ENCODE peak calls at places on chromosomes 13 and 19, in four cellular contexts. U is GM12878, G is GM12891, L is K562. Y is an unnamed sample.
A peak's percentile ranks its signal among the peaks of the same experiment; 100 is the strongest.

GRCh38 chr13:96238241-96238640 is 148.3 kb downstream of the HS6ST3 start:
- DNase-seq in U (no peak), G (no peak), L (no peak), Y (no peak)

GRCh38 chr19:46713781-46714522 is 3.0 kb downstream of the PRKD2 start:
- DNase-seq in U (no peak), G (peak; percentile 83), L (peak; percentile 90), Y (peak; percentile 81)

GRCh38 chr13:42377640-42378382 is 105.9 kb downstream of the AKAP11 start:
- DNase-seq in U (peak; percentile 100), G (no peak), L (no peak), Y (no peak)

GRCh38 chr13:41428155-41428554 is 29.2 kb upstream of the RGCC start:
- DNase-seq in U (no peak), G (no peak), L (no peak), Y (no peak)

GRCh38 chr13:32951580-32951979 is 64.6 kb upstream of the KL start:
- DNase-seq in U (no peak), G (no peak), L (no peak), Y (no peak)

GRCh38 chr19:54684537-54684936 is 21.8 kb downstream of the LILRB4 start:
- DNase-seq in U (no peak), G (no peak), L (peak; percentile 50), Y (no peak)

GRCh38 chr19:30065680-30066606 is 123.9 kb downstream of the URI1 start:
- DNase-seq in U (no peak), G (no peak), L (no peak), Y (no peak)

GRCh38 chr13:43153436-43154082 is 130.2 kb downstream of the DNAJC15 start:
- DNase-seq in U (no peak), G (no peak), L (no peak), Y (no peak)

GRCh38 chr13:86324191-86324590 is 525.0 kb upstream of the SLITRK6 start:
- DNase-seq in U (no peak), G (no peak), L (no peak), Y (no peak)

GRCh38 chr13:41017744-41018582 is 1.2 kb downstream of the ELF1 start:
- DNase-seq in U (no peak), G (no peak), L (no peak), Y (no peak)

GRCh38 chr13:101747039-101747438 is 294.6 kb downstream of the ITGBL1 start:
- DNase-seq in U (no peak), G (no peak), L (no peak), Y (no peak)

GRCh38 chr13:21822029-21822428 is 151.2 kb downstream of the FGF9 start:
- DNase-seq in U (no peak), G (no peak), L (no peak), Y (no peak)

GRCh38 chr19:5358173-5358800 is 17.7 kb upstream of the PTPRS start:
- DNase-seq in U (no peak), G (no peak), L (peak; percentile 61), Y (no peak)

GRCh38 chr19:38392707-38393308 is 4.3 kb downstream of the SPRED3 start:
- DNase-seq in U (no peak), G (no peak), L (peak; percentile 68), Y (no peak)

GRCh38 chr13:106033634-106034033 is 501.8 kb downstream of the EFNB2 start:
- DNase-seq in U (no peak), G (no peak), L (no peak), Y (no peak)

GRCh38 chr13:106580551-106580950 is 12.6 kb upstream of the ARGLU1 start:
- DNase-seq in U (no peak), G (no peak), L (no peak), Y (no peak)

GRCh38 chr19:30171795-30172642 is 200.2 kb upstream of the ZNF536 start:
- DNase-seq in U (no peak), G (no peak), L (no peak), Y (no peak)

GRCh38 chr13:29679357-29680050 is 84.0 kb upstream of the SLC7A1 start:
- DNase-seq in U (no peak), G (no peak), L (no peak), Y (no peak)

GRCh38 chr13:32903720-32904119 is 112.5 kb upstream of the KL start:
- DNase-seq in U (no peak), G (no peak), L (no peak), Y (no peak)

GRCh38 chr19:30666301-30666803 is 294.2 kb downstream of the ZNF536 start:
- DNase-seq in U (no peak), G (peak; percentile 29), L (peak; percentile 70), Y (no peak)

GRCh38 chr19:15400521-15401396 is 18.0 kb downstream of the AKAP8L start:
- DNase-seq in U (no peak), G (no peak), L (no peak), Y (no peak)

GRCh38 chr13:97849305-97849704 is 104.2 kb upstream of the IPO5 start:
- DNase-seq in U (peak; percentile 8), G (no peak), L (peak; percentile 16), Y (no peak)

GRCh38 chr19:18604820-18605159 is 1.8 kb downstream of the CRLF1 start:
- DNase-seq in U (no peak), G (no peak), L (no peak), Y (no peak)

GRCh38 chr13:42396501-42396900 is 124.5 kb downstream of the AKAP11 start:
- DNase-seq in U (no peak), G (no peak), L (no peak), Y (no peak)

GRCh38 chr19:55112781-55113569 is 4.5 kb downstream of the PPP1R12C start:
- DNase-seq in U (no peak), G (no peak), L (no peak), Y (peak; percentile 51)

GRCh38 chr19:16247353-16248182 is 49.9 kb downstream of the AP1M1 start:
- DNase-seq in U (peak; percentile 28), G (peak; percentile 90), L (peak; percentile 89), Y (peak; percentile 86)

GRCh38 chr19:18777725-18778389 is 13.2 kb downstream of the COMP start:
- DNase-seq in U (no peak), G (no peak), L (no peak), Y (no peak)

GRCh38 chr13:20383058-20383457 is 142.6 kb downstream of the CRYL1 start:
- DNase-seq in U (no peak), G (no peak), L (no peak), Y (no peak)

GRCh38 chr13:26584713-26585112 is 27.2 kb downstream of the WASF3 start:
- DNase-seq in U (no peak), G (no peak), L (no peak), Y (no peak)

GRCh38 chr13:69857188-69857821 is 250.3 kb upstream of the ATXN8OS start:
- DNase-seq in U (peak; percentile 19), G (no peak), L (peak; percentile 18), Y (no peak)

GRCh38 chr13:109576331-109576813 is 210.0 kb downstream of the IRS2 start:
- DNase-seq in U (no peak), G (no peak), L (no peak), Y (no peak)

GRCh38 chr13:98798849-98799645 is 46.6 kb upstream of the SLC15A1 start:
- DNase-seq in U (no peak), G (no peak), L (no peak), Y (no peak)

GRCh38 chr19:49792829-49793560 is 20.1 kb downstream of the FUZ start:
- DNase-seq in U (no peak), G (no peak), L (no peak), Y (no peak)

GRCh38 chr13:112725346-112726017 is 35.6 kb downstream of the ATP11A start:
- DNase-seq in U (peak; percentile 24), G (peak; percentile 41), L (no peak), Y (no peak)

GRCh38 chr13:99992912-99993311 is 11.3 kb downstream of the ZIC2 start:
- DNase-seq in U (no peak), G (no peak), L (no peak), Y (no peak)

GRCh38 chr19:7480975-7481265 is 7.9 kb downstream of the PEX11G start:
- DNase-seq in U (no peak), G (no peak), L (no peak), Y (no peak)

GRCh38 chr19:2578911-2579677 is 103.2 kb downstream of the GADD45B start:
- DNase-seq in U (no peak), G (no peak), L (peak; percentile 72), Y (no peak)
- TF ChIP-seq POLR2A in U (no peak), G (no peak), L (no peak), Y (no peak)

DNA sequence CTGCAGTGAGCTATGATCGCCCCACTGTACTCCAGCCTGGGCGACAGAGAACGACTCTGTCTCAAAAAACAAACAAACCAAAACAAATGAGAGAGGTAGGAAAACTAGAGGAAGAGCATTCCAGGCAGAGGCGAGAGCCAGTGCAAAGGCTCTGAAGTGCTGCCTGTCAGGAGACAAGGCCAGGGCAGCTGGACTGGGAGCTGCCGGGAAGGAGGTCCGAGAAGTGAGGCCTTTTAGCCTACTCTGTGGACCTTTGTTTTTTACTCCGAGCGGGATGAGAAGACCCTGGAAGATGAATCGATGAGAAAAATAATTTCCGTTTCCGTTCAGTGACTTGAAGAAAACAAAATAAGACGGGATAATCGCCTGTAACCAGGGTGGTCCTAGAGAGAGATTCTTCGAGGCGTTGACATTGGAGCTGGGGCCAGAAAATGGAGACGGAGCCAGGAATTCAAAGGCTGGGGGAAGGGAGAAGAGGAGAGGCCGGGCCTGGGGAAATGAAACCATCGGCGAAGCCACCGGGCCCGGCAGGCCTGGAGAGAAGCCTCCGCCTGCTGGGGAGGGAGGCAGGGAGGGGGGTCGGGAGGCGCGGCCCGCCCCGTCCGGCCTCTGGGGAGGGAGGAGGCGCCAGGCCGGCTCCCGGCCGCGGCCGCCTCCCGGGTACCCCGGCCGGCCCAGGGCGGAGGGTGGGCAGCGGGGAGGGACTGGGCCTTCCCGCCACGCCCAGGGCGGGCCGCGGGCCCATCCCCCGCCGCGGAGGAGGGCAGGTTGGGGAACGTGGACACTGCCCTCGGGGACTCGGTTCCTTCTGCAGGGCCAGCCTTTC is 7.8 kb upstream of the SERTAD1 start:
- DNase-seq in U (no peak), G (peak; percentile 80), L (peak; percentile 92), Y (peak; percentile 89)
- TF ChIP-seq TAF1 in U (peak; percentile 85), G (peak; percentile 46), L (peak; percentile 75), Y (peak; percentile 58)

DNA sequence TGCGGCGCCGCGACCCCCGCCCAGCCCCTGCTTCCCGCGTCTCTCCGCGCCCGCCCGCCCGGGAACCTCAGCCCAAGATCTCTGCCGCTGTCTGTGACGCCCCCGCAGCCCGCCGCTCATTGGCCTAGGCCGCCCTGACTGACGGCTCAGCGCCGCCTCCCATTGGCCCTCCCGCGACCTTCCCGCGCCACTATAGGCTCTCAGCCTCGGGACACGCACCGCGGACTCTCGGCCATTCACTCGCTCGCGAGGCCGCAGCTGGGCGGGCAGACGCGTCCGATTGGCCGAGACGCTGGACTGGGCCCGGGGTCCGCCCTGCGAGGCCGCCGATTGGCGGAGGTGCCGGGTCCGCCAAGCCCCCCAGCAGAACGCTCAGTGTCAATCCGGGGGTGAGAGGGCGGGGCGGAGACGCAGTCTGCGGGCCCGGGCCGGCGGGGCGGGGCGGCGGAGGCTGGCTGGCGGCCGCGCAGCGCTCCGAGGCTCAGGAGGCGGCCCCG is at the start of gene PRKACA:
- DNase-seq in U (peak; percentile 91), G (peak; percentile 99), L (peak; percentile 98), Y (peak; percentile 99)
- TF ChIP-seq POLR2A in U (peak; percentile 54), G (no peak), L (no peak), Y (no peak)

GRCh38 chr19:44847144-44848035 is 1.3 kb downstream of the NECTIN2 start:
- DNase-seq in U (no peak), G (no peak), L (peak; percentile 67), Y (no peak)
- TF ChIP-seq TAF1 in U (no peak), G (no peak), L (peak; percentile 10), Y (no peak)

Y was measured in GM12892.